ENCODE peak calls at places on chromosomes 6 and 20, in four cellular contexts. N, Q, Y and B are unnamed samples.
A peak's percentile ranks its signal among the peaks of the same experiment; 100 is the strongest.

GRCh38 chr6:391559-392440 is at the start of gene IRF4:
- DNase-seq in Y (no peak), Q (no peak), N (no peak), B (peak; percentile 93)

GRCh38 chr6:101918476-101918875 is 525.0 kb downstream of the GRIK2 start:
- DNase-seq in Y (no peak), Q (no peak), N (no peak), B (no peak)

GRCh38 chr6:96899019-96899418 is 1.3 kb upstream of the NDUFAF4 start:
- DNase-seq in N (no peak), Q (peak; percentile 63), Y (no peak), B (peak; percentile 30)

GRCh38 chr6:88365656-88366055 is 199.5 kb upstream of the CNR1 start:
- DNase-seq in Y (no peak), N (no peak), Q (no peak), B (no peak)

GRCh38 chr6:39927159-39927558 is 7.1 kb downstream of the MOCS1 start:
- DNase-seq in Y (no peak), Q (no peak), N (no peak), B (no peak)

GRCh38 chr20:24672886-24673677 is 203.7 kb downstream of the SYNDIG1 start:
- DNase-seq in N (no peak), Q (no peak), Y (no peak), B (no peak)

GRCh38 chr6:109010703-109011102 is 83.9 kb downstream of the SESN1 start:
- DNase-seq in N (no peak), Y (no peak), Q (no peak), B (no peak)

GRCh38 chr6:17081273-17081672 is 20.6 kb upstream of the STMND1 start:
- DNase-seq in Y (no peak), Q (no peak), N (no peak), B (no peak)

GRCh38 chr20:48556956-48557355 is 270.8 kb downstream of the PREX1 start:
- DNase-seq in N (no peak), Y (no peak), Q (no peak), B (peak; percentile 48)

GRCh38 chr6:79544299-79544927 is 7.2 kb upstream of the LCA5 start:
- DNase-seq in Q (no peak), Y (no peak), N (no peak), B (no peak)

GRCh38 chr20:40868568-40869223 is 159.9 kb upstream of the TOP1 start:
- DNase-seq in Q (peak; percentile 21), N (no peak), Y (no peak), B (no peak)

GRCh38 chr6:139533573-139534471 is 159.4 kb upstream of the CITED2 start:
- DNase-seq in Q (peak; percentile 50), Y (no peak), N (peak; percentile 61), B (no peak)

GRCh38 chr6:117288083-117288715 is 22.8 kb downstream of the VGLL2 start:
- DNase-seq in Q (no peak), N (no peak), Y (no peak), B (no peak)

GRCh38 chr20:19750907-19751636 is 7.0 kb upstream of the RIN2 start:
- DNase-seq in Q (peak; percentile 41), N (no peak), Y (no peak), B (no peak)

GRCh38 chr6:165325609-165326008 is 16.2 kb upstream of the C6orf118 start:
- DNase-seq in Y (no peak), Q (no peak), N (no peak), B (no peak)

GRCh38 chr6:12289655-12290489 is at the start of gene EDN1:
- DNase-seq in Y (peak; percentile 86), Q (peak; percentile 92), N (peak; percentile 89), B (peak; percentile 80)

GRCh38 chr6:113403966-113404575 is 453.1 kb upstream of the MARCKS start:
- DNase-seq in Q (no peak), N (no peak), Y (no peak), B (no peak)

GRCh38 chr20:13816757-13817156 is 31.9 kb downstream of the NDUFAF5 start:
- DNase-seq in Y (no peak), N (no peak), Q (no peak), B (no peak)

GRCh38 chr20:24357169-24357568 is 112.3 kb upstream of the SYNDIG1 start:
- DNase-seq in Y (no peak), Q (no peak), N (no peak), B (no peak)

GRCh38 chr6:48194596-48195295 is 83.7 kb upstream of the PTCHD4 start:
- DNase-seq in Y (no peak), Q (no peak), N (no peak), B (no peak)

GRCh38 chr6:108895591-108895990 is 47.4 kb downstream of the ARMC2 start:
- DNase-seq in Q (no peak), N (no peak), Y (no peak), B (no peak)

GRCh38 chr6:134720353-134721094 is 229.4 kb downstream of the ALDH8A1 start:
- DNase-seq in Q (no peak), Y (no peak), N (no peak), B (no peak)

GRCh38 chr6:121216928-121217327 is 117.4 kb downstream of the TBC1D32 start:
- DNase-seq in N (no peak), Y (no peak), Q (no peak), B (no peak)

GRCh38 chr6:74871757-74872156 is 334.1 kb downstream of the COL12A1 start:
- DNase-seq in N (no peak), Q (no peak), Y (no peak), B (no peak)

GRCh38 chr6:75991941-75992340 is 80.5 kb downstream of the IMPG1 start:
- DNase-seq in Q (no peak), Y (no peak), N (no peak), B (peak; percentile 11)

GRCh38 chr6:157211603-157212455 is 111.5 kb downstream of the TMEM242 start:
- DNase-seq in Q (no peak), Y (peak; percentile 51), N (no peak), B (no peak)

GRCh38 chr20:60649541-60649940 is 602.5 kb upstream of the CDH4 start:
- DNase-seq in Y (no peak), Q (no peak), N (no peak), B (no peak)

GRCh38 chr6:49550413-49551125 is at the start of gene C6orf141:
- DNase-seq in N (peak; percentile 48), Q (peak; percentile 64), Y (no peak), B (peak; percentile 85)

GRCh38 chr20:41098703-41099250 is 38.6 kb upstream of the PLCG1 start:
- DNase-seq in Y (no peak), Q (no peak), N (no peak), B (no peak)

GRCh38 chr6:87968435-87969278 is 79.0 kb upstream of the SPACA1 start:
- DNase-seq in Q (peak; percentile 43), Y (peak; percentile 43), N (peak; percentile 64), B (peak; percentile 15)

GRCh38 chr20:59515013-59515905 is 89.1 kb upstream of the PHACTR3 start:
- DNase-seq in N (peak; percentile 70), Q (peak; percentile 91), Y (peak; percentile 79), B (peak; percentile 90)

GRCh38 chr6:152296648-152297376 is 340.4 kb downstream of the SYNE1 start:
- DNase-seq in Q (no peak), Y (no peak), N (no peak), B (no peak)

GRCh38 chr6:152300517-152300916 is 336.6 kb downstream of the SYNE1 start:
- DNase-seq in N (no peak), Y (no peak), Q (no peak), B (no peak)

GRCh38 chr6:152295920-152296319 is 341.2 kb downstream of the SYNE1 start:
- DNase-seq in Q (no peak), N (no peak), Y (no peak), B (no peak)

GRCh38 chr6:152299336-152299735 is 337.8 kb downstream of the SYNE1 start:
- DNase-seq in Y (no peak), N (no peak), Q (no peak), B (no peak)

DNA sequence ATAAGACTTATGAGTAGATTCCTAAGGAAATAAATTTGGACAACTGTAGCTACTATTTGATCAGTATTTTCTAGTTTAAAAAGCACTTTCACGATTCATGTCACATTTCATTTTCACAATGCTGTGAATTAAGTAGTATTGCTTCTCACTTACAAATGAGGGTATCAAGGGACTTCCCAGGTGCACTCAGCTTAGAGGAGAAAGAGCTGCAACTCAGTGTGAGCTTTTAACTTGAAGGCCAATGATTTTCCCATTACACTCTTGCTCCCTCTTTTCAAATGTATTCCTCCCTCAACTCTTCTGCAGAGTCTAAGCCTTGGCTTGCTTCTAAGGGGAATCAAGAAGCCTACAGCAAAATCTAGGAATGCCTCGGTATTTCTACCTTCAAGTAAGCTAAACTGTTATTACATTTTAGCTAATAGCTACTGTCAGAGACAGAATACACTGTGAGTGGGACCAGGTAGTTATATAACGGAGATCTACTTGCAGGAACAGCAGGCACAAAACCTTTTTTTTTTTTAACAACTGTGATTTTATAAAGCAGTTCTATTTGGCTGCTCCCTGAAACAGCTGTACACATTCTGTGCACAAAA is 339.0 kb downstream of the SYNE1 start:
- DNase-seq in Y (no peak), N (no peak), Q (no peak), B (no peak)
- H3K4me3 ChIP-seq in Y (no peak overlapping the region), N (no peak overlapping the region), Q (no peak overlapping the region), B (no peak overlapping the region)

GRCh38 chr20:62136283-62137091 is 6.7 kb downstream of the PSMA7 start:
- DNase-seq in Y (no peak), N (peak; percentile 80), Q (peak; percentile 82), B (peak; percentile 88)

GRCh38 chr20:62135573-62136266 is 7.5 kb downstream of the PSMA7 start:
- DNase-seq in Y (no peak), Q (no peak), N (no peak), B (no peak)

GRCh38 chr20:62133864-62134263 is 9.3 kb downstream of the PSMA7 start:
- DNase-seq in Y (peak; percentile 25), N (no peak), Q (no peak), B (peak; percentile 84)

GRCh38 chr20:62133051-62133845 is 9.9 kb downstream of the PSMA7 start:
- DNase-seq in Y (peak; percentile 77), N (peak; percentile 72), Q (no peak), B (no peak)

DNA sequence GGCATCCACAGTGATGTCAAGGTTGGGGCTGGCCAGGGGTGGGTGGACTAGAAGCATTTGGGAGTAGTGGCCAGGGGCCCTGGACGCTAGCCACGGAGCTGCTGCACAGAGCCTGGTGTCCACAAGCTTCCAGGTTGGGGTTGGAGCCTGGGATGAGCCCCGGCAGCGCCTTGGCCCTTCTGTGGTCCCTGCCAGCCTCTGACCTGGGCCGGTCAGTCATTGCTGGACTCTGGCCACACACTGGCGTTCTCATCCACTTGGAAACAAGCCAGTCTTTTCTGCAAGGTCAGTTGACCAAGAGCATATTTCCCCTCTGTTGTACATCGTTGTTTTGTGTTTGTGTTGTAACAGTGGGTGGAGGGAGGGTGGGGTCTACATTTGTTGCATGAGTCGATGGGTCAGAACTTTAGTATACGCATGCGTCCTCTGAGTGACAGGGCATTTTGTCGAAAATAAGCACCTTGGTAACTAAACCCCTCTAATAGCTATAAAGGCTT is 8.4 kb downstream of the PSMA7 start:
- DNase-seq in Q (peak; percentile 51), Y (no peak), N (no peak), B (no peak)
- H3K36me3 ChIP-seq in Q (peaks cover 4% of the 10 kb centered on the region), Y (no peaks in the 10 kb centered on the region), N (peaks cover 100% of the 10 kb centered on the region), B (peaks cover 71% of the 10 kb centered on the region)

GRCh38 chr6:41469951-41470340 is 76.2 kb upstream of the FOXP4 start:
- DNase-seq in N (peak; percentile 67), Q (peak; percentile 60), Y (no peak), B (peak; percentile 86)
- H3K27me3 ChIP-seq in N (peaks cover 23% of the 10 kb centered on the region), Q (no peaks in the 10 kb centered on the region), Y (peaks cover 12% of the 10 kb centered on the region), B (peaks cover 63% of the 10 kb centered on the region)

GRCh38 chr20:32396656-32397160 is 38.6 kb downstream of the ASXL1 start:
- DNase-seq in N (no peak), Q (no peak), Y (no peak), B (no peak)

GRCh38 chr20:32387262-32387661 is 29.1 kb downstream of the ASXL1 start:
- DNase-seq in N (no peak), Q (no peak), Y (no peak), B (no peak)

GRCh38 chr20:32385541-32385940 is 27.4 kb downstream of the ASXL1 start:
- DNase-seq in Q (no peak), N (no peak), Y (no peak), B (no peak)

GRCh38 chr20:32386091-32386490 is 28.0 kb downstream of the ASXL1 start:
- DNase-seq in N (no peak), Y (no peak), Q (no peak), B (no peak)

GRCh38 chr20:32390999-32391398 is 32.9 kb downstream of the ASXL1 start:
- DNase-seq in N (no peak), Y (no peak), Q (no peak), B (no peak)
- H3K4me3 ChIP-seq in N (no peak overlapping the region), Y (no peak overlapping the region), Q (no peak overlapping the region), B (no peak overlapping the region)